ENCODE peak calls at places on chromosomes 7 and 10, in eight cellular contexts. P, Y, Q, B, K, R, Z and E are unnamed samples. For H3K4me1 and H3K9me3, the result is how much of the 10 kb centered on the place peaks cover.

GRCh38 chr10:122102867-122103525 is 114.0 kb downstream of the TACC2 start:
- DNase-seq in P (no peak), Y (no peak), Q (no peak), B (no peak), K (no peak), R (no peak), Z (no peak), E (no peak)

GRCh38 chr10:3324572-3324971 is 152.0 kb upstream of the PITRM1 start:
- DNase-seq in P (no peak), Y (no peak), Q (no peak), B (no peak), K (no peak), R (no peak), Z (no peak), E (no peak)

GRCh38 chr10:11631890-11632587 is 20.6 kb upstream of the USP6NL start:
- DNase-seq in P (no peak), Y (no peak), Q (no peak), B (no peak), K (no peak), R (no peak), Z (peak), E (no peak)

GRCh38 chr7:25669954-25670841 is 441.9 kb upstream of the NPVF start:
- DNase-seq in P (no peak), Y (no peak), Q (no peak), B (no peak), K (peak), R (peak), Z (no peak), E (no peak)

GRCh38 chr7:155291045-155291530 is 6.6 kb upstream of the INSIG1 start:
- DNase-seq in P (no peak), Y (peak), Q (no peak), B (peak), K (peak), R (peak), Z (no peak), E (peak)

GRCh38 chr7:30863694-30864011 is 48.0 kb upstream of the AQP1 start:
- DNase-seq in P (no peak), Y (no peak), Q (no peak), B (no peak), K (no peak), R (peak), Z (no peak), E (no peak)

GRCh38 chr10:123521076-123521475 is 145.1 kb upstream of the GPR26 start:
- DNase-seq in P (no peak), Y (no peak), Q (no peak), B (no peak), K (no peak), R (no peak), Z (no peak), E (no peak)

GRCh38 chr10:75352650-75353049 is 48.9 kb downstream of the ZNF503 start:
- DNase-seq in P (no peak), Y (no peak), Q (no peak), B (peak), K (no peak), R (peak), Z (no peak), E (no peak)

GRCh38 chr7:83550100-83550499 is 98.8 kb downstream of the SEMA3E start:
- DNase-seq in P (no peak), Y (no peak), Q (no peak), B (no peak), K (no peak), R (peak), Z (no peak), E (no peak)

GRCh38 chr7:150383710-150384397 is 4.7 kb downstream of the ZNF775 start:
- DNase-seq in P (no peak), Y (peak), Q (no peak), B (peak), K (no peak), R (no peak), Z (no peak), E (peak)

GRCh38 chr7:1415389-1415990 is 43.8 kb downstream of the MICALL2 start:
- DNase-seq in P (no peak), Y (no peak), Q (no peak), B (no peak), K (no peak), R (no peak), Z (no peak), E (no peak)

GRCh38 chr7:2880882-2881281 is 36.8 kb upstream of the GNA12 start:
- DNase-seq in P (no peak), Y (no peak), Q (no peak), B (no peak), K (peak), R (no peak), Z (no peak), E (no peak)

GRCh38 chr10:103451091-103451801 is 924 bp downstream of the CALHM2 start:
- DNase-seq in P (peak), Y (peak), Q (peak), B (peak), K (peak), R (peak), Z (peak), E (no peak)

GRCh38 chr7:30851651-30852359 is 59.8 kb upstream of the AQP1 start:
- DNase-seq in P (no peak), Y (no peak), Q (no peak), B (no peak), K (no peak), R (peak), Z (no peak), E (no peak)

GRCh38 chr7:130910949-130911944 is 177.2 kb upstream of the KLF14 start:
- DNase-seq in P (no peak), Y (no peak), Q (peak), B (no peak), K (no peak), R (peak), Z (no peak), E (no peak)

GRCh38 chr10:14326581-14326980 is 4.1 kb downstream of the FRMD4A start:
- DNase-seq in P (no peak), Y (no peak), Q (no peak), B (no peak), K (no peak), R (no peak), Z (no peak), E (no peak)

GRCh38 chr10:118694848-118695247 is 59.9 kb downstream of the CACUL1 start:
- DNase-seq in P (no peak), Y (no peak), Q (no peak), B (no peak), K (no peak), R (peak), Z (no peak), E (no peak)

GRCh38 chr10:126749030-126749655 is 78.7 kb upstream of the C10orf90 start:
- DNase-seq in P (peak), Y (peak), Q (peak), B (peak), K (peak), R (peak), Z (no peak), E (peak)

GRCh38 chr10:25105753-25106260 is 69.0 kb upstream of the GPR158 start:
- DNase-seq in P (no peak), Y (no peak), Q (no peak), B (no peak), K (no peak), R (no peak), Z (no peak), E (no peak)

GRCh38 chr7:31648288-31648687 is 38.7 kb upstream of the PPP1R17 start:
- DNase-seq in P (no peak), Y (no peak), Q (no peak), B (no peak), K (no peak), R (no peak), Z (no peak), E (no peak)

GRCh38 chr7:79647711-79648110 is 194.2 kb upstream of the MAGI2 start:
- DNase-seq in P (no peak), Y (no peak), Q (no peak), B (no peak), K (no peak), R (no peak), Z (peak), E (no peak)

DNA sequence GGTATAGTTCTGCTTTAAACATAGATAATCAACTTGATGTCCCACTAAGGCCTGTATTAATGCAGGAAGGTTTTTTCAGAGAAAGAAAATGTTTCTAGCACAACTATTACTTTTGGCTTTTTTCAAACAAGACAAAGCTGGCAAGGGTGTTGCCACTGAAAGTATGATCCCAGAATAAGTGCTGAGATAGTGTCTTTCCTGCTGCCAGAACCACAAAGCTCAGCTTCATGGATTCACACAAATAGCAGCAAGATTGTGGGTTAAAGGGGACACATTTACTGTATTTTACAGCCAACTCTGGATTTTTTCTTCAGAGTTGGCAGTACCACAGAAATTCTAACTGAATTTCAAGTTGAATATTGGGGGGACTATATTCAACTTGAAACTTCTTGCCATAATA is 4.3 kb downstream of the NCOA4 start:
- DNase-seq in P (no peak), Y (no peak), Q (no peak), B (no peak), K (no peak), R (no peak), Z (no peak), E (no peak)
- H3K4me1 ChIP-seq in P (half or more), Y (under half), Q (half or more), B (half or more), K (under half), R (under half), Z (half or more), E (under half)

GRCh38 chr7:158279539-158280466 is 307.8 kb downstream of the PTPRN2 start:
- DNase-seq in P (no peak), Y (no peak), Q (no peak), B (no peak), K (no peak), R (no peak), Z (peak), E (peak)

GRCh38 chr7:158281441-158281840 is 306.2 kb downstream of the PTPRN2 start:
- DNase-seq in P (no peak), Y (no peak), Q (no peak), B (no peak), K (no peak), R (no peak), Z (peak), E (no peak)

GRCh38 chr7:158278745-158279320 is 308.8 kb downstream of the PTPRN2 start:
- DNase-seq in P (no peak), Y (no peak), Q (no peak), B (no peak), K (no peak), R (no peak), Z (peak), E (no peak)

GRCh38 chr7:158282461-158283001 is 305.1 kb downstream of the PTPRN2 start:
- DNase-seq in P (no peak), Y (no peak), Q (no peak), B (no peak), K (no peak), R (no peak), Z (peak), E (no peak)

DNA sequence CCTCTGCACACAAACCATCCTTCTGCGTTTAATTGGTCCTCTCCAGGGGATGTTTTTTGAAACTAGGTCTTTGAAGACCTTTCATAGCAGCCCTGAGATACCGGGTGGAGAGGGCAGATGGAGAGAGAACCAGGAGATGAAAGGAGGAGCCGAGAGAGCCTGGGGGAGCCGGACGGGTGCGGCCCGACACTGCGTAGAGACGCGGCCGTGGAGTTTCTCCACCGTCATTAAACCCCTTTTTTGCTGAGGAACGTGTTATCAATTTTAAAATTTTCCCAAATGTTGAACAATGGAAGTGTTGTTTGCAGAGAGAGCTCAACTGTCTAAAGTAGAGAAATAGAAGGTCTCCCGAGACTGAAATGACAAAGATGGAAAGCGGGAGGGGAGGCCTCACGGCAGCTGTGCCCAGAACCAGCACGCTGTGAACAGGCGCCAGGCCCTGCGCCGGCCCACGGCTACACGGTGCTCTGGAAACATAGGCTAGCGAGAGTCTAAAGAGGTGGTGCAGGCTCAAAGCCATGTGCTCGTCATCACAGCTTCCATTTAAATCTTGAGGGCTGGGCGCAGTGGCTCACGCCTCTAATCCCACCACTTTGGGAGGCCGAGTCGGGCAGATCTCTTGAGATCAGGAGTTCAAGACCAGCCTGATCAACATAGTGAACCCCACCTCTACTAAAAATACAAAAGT is 307.0 kb downstream of the PTPRN2 start:
- DNase-seq in P (no peak), Y (no peak), Q (no peak), B (no peak), K (no peak), R (no peak), Z (peak), E (no peak)
- H3K9me3 ChIP-seq in P (under half), Y (under half), Q (under half), B (under half), K (under half), R (under half), Z (under half), E (under half)

GRCh38 chr7:99129001-99129400 is 14.9 kb downstream of the SMURF1 start:
- DNase-seq in P (no peak), Y (no peak), Q (no peak), B (no peak), K (no peak), R (no peak), Z (no peak), E (no peak)

GRCh38 chr7:99128076-99128950 is 15.6 kb downstream of the SMURF1 start:
- DNase-seq in P (no peak), Y (no peak), Q (no peak), B (no peak), K (no peak), R (no peak), Z (no peak), E (no peak)

GRCh38 chr7:99129536-99129935 is 14.4 kb downstream of the SMURF1 start:
- DNase-seq in P (no peak), Y (no peak), Q (no peak), B (no peak), K (no peak), R (no peak), Z (no peak), E (no peak)

GRCh38 chr7:99126921-99127553 is 16.9 kb downstream of the SMURF1 start:
- DNase-seq in P (no peak), Y (no peak), Q (no peak), B (peak), K (no peak), R (no peak), Z (no peak), E (no peak)

DNA sequence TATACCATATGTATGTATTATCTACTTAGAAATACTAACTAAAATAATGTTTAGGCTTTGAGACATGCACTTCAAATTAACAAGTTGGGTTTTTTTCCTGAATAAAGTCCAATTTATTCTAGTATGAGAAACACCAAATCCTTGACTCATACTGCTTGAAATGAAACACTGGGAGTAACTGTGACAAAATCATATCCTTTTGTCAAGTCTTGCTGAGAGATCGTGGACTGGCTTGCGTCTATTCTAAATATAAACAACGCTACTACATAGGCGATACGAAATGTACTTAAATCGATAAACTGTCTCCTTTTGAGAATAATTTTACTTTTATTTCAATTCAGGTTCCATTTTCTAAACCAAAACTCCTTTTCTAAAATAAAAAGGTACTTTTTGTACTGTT is 16.3 kb downstream of the SMURF1 start:
- DNase-seq in P (no peak), Y (no peak), Q (no peak), B (no peak), K (no peak), R (peak), Z (no peak), E (no peak)
- H3K4me3 ChIP-seq in P (no peak), Y (no peak), Q (no peak), B (no peak), K (no peak), R (no peak), Z (no peak), E (no peak)

GRCh38 chr10:4450169-4450568 is 375.8 kb upstream of the AKR1E2 start:
- DNase-seq in P (no peak), Y (no peak), Q (no peak), B (no peak), K (no peak), R (no peak), Z (no peak), E (no peak)
- H3K4me1 ChIP-seq in P (under half), Y (under half), Q (under half), B (under half), K (under half), R (under half), Z (under half), E (under half)